ENCODE peak calls at places on chromosomes 1 and 21, in eight cellular contexts. U, H, N, Z, S, R, E and F are unnamed samples.
A peak's percentile ranks its signal among the peaks of the same experiment; 100 is the strongest.

GRCh38 chr1:31987231-31987630 is 26.4 kb upstream of the KHDRBS1 start:
- DNase-seq in U (no peak), H (no peak), N (no peak), Z (no peak), S (no peak), R (no peak), E (no peak), F (peak; percentile 17)

GRCh38 chr1:113320272-113320671 is 70.0 kb upstream of the MAGI3 start:
- DNase-seq in U (no peak), H (no peak), N (no peak), Z (no peak), S (no peak), R (no peak), E (no peak), F (no peak)

GRCh38 chr1:238647877-238648276 is 738.5 kb upstream of the CHRM3 start:
- DNase-seq in U (no peak), H (no peak), N (no peak), Z (no peak), S (peak; percentile 97), R (no peak), E (peak; percentile 100), F (peak; percentile 12)

GRCh38 chr1:159921700-159922498 is 3.4 kb downstream of the TAGLN2 start:
- DNase-seq in U (peak; percentile 55), H (no peak), N (no peak), Z (no peak), S (no peak), R (no peak), E (peak; percentile 53), F (no peak)

GRCh38 chr1:201172336-201172735 is 18.1 kb upstream of the TMEM9 start:
- DNase-seq in U (no peak), H (no peak), N (no peak), Z (no peak), S (no peak), R (no peak), E (no peak), F (no peak)

GRCh38 chr1:226424228-226425003 is 16.5 kb upstream of the PARP1 start:
- DNase-seq in U (peak; percentile 29), H (no peak), N (no peak), Z (no peak), S (peak; percentile 23), R (peak; percentile 9), E (peak; percentile 47), F (peak; percentile 68)

GRCh38 chr1:150537732-150538684 is 11.2 kb upstream of the ADAMTSL4 start:
- DNase-seq in U (no peak), H (no peak), N (peak; percentile 49), Z (no peak), S (peak; percentile 83), R (no peak), E (peak; percentile 83), F (peak; percentile 20)

GRCh38 chr1:204255966-204256365 is 42.2 kb upstream of the GOLT1A start:
- DNase-seq in U (no peak), H (no peak), N (no peak), Z (no peak), S (peak; percentile 26), R (no peak), E (peak; percentile 19), F (no peak)

GRCh38 chr1:192539450-192540132 is 36.0 kb upstream of the RGS1 start:
- DNase-seq in U (no peak), H (no peak), N (peak; percentile 5), Z (no peak), S (peak; percentile 98), R (no peak), E (peak; percentile 98), F (peak; percentile 97)

GRCh38 chr1:82686774-82687173 is 886.0 kb downstream of the ADGRL2 start:
- DNase-seq in U (no peak), H (no peak), N (no peak), Z (no peak), S (no peak), R (no peak), E (no peak), F (no peak)

GRCh38 chr1:150564051-150564991 is 15.1 kb downstream of the MCL1 start:
- DNase-seq in U (peak; percentile 61), H (no peak), N (no peak), Z (no peak), S (no peak), R (no peak), E (no peak), F (no peak)

GRCh38 chr1:219414250-219414649 is 198.7 kb downstream of the ZC3H11B start:
- DNase-seq in U (no peak), H (no peak), N (no peak), Z (no peak), S (no peak), R (no peak), E (no peak), F (no peak)

GRCh38 chr1:51063121-51063520 is 38.9 kb upstream of the C1orf185 start:
- DNase-seq in U (no peak), H (no peak), N (no peak), Z (no peak), S (peak; percentile 93), R (no peak), E (peak; percentile 98), F (no peak)

GRCh38 chr21:26079376-26079775 is 91.2 kb downstream of the APP start:
- DNase-seq in U (no peak), H (no peak), N (no peak), Z (no peak), S (no peak), R (no peak), E (peak; percentile 33), F (no peak)

GRCh38 chr1:23904748-23905357 is 8.3 kb downstream of the CNR2 start:
- DNase-seq in U (peak; percentile 83), H (no peak), N (no peak), Z (peak; percentile 7), S (no peak), R (peak; percentile 61), E (no peak), F (no peak)

GRCh38 chr1:80594013-80594412 is 1206.7 kb upstream of the ADGRL2 start:
- DNase-seq in U (no peak), H (no peak), N (no peak), Z (no peak), S (no peak), R (no peak), E (no peak), F (no peak)

GRCh38 chr1:9442266-9442846 is 96.9 kb upstream of the SLC25A33 start:
- DNase-seq in U (no peak), H (no peak), N (no peak), Z (no peak), S (no peak), R (no peak), E (peak; percentile 76), F (no peak)

GRCh38 chr1:204357551-204357950 is 2.2 kb downstream of the PLEKHA6 start:
- DNase-seq in U (no peak), H (peak; percentile 22), N (no peak), Z (no peak), S (no peak), R (no peak), E (no peak), F (no peak)

GRCh38 chr1:193940176-193940575 is 753.8 kb upstream of the B3GALT2 start:
- DNase-seq in U (no peak), H (no peak), N (no peak), Z (no peak), S (no peak), R (no peak), E (no peak), F (no peak)

GRCh38 chr1:155173478-155174333 is at the start of gene TRIM46:
- DNase-seq in U (peak; percentile 79), H (no peak), N (no peak), Z (peak; percentile 79), S (peak; percentile 40), R (peak; percentile 82), E (peak; percentile 36), F (no peak)

GRCh38 chr1:156471496-156472490 is 28.8 kb downstream of the MEF2D start:
- DNase-seq in U (no peak), H (no peak), N (no peak), Z (no peak), S (no peak), R (no peak), E (no peak), F (no peak)

GRCh38 chr21:18545908-18546307 is 142.3 kb upstream of the TMPRSS15 start:
- DNase-seq in U (no peak), H (no peak), N (no peak), Z (no peak), S (no peak), R (no peak), E (peak; percentile 63), F (no peak)

GRCh38 chr1:111232134-111232533 is 4.6 kb downstream of the CHI3L2 start:
- DNase-seq in U (no peak), H (no peak), N (no peak), Z (no peak), S (no peak), R (no peak), E (no peak), F (no peak)